ENCODE peak calls at places on chromosomes 13 and 19, in nine cellular contexts. L, A, B, M, H, K, Z, V and U are unnamed samples.

GRCh38 chr19:16660763-16661479 is at the start of gene TMEM38A:
- DNase-seq in L (no peak), A (peak), B (no peak), M (no peak), H (peak), K (peak), Z (peak), V (peak), U (peak)

GRCh38 chr19:47151627-47152026 is 21.0 kb downstream of the SAE1 start:
- DNase-seq in L (no peak), A (no peak), B (no peak), M (no peak), H (no peak), K (no peak), Z (no peak), V (no peak), U (no peak)

GRCh38 chr13:40490086-40490723 is 176.2 kb downstream of the FOXO1 start:
- DNase-seq in L (no peak), A (peak), B (no peak), M (no peak), H (no peak), K (no peak), Z (peak), V (no peak), U (no peak)

GRCh38 chr13:66795636-66796035 is 434.5 kb downstream of the PCDH9 start:
- DNase-seq in L (no peak), A (peak), B (no peak), M (no peak), H (no peak), K (no peak), Z (no peak), V (no peak), U (no peak)

GRCh38 chr19:13329766-13330165 is 176.5 kb downstream of the CACNA1A start:
- DNase-seq in L (no peak), A (no peak), B (no peak), M (no peak), H (no peak), K (no peak), Z (no peak), V (no peak), U (no peak)

GRCh38 chr19:51375504-51376221 is 3.2 kb upstream of the NKG7 start:
- DNase-seq in L (no peak), A (no peak), B (no peak), M (no peak), H (no peak), K (no peak), Z (no peak), V (no peak), U (no peak)

GRCh38 chr13:36051082-36051481 is 80.1 kb downstream of the DCLK1 start:
- DNase-seq in L (no peak), A (no peak), B (peak), M (no peak), H (no peak), K (no peak), Z (no peak), V (no peak), U (no peak)

GRCh38 chr13:94056362-94056990 is 423.0 kb downstream of the DCT start:
- DNase-seq in L (peak), A (peak), B (no peak), M (no peak), H (no peak), K (no peak), Z (no peak), V (no peak), U (no peak)

GRCh38 chr13:42327725-42328124 is 55.8 kb downstream of the AKAP11 start:
- DNase-seq in L (no peak), A (no peak), B (no peak), M (no peak), H (no peak), K (no peak), Z (no peak), V (no peak), U (no peak)

GRCh38 chr13:75432045-75432444 is 49.9 kb downstream of the TBC1D4 start:
- DNase-seq in L (no peak), A (peak), B (no peak), M (no peak), H (no peak), K (no peak), Z (no peak), V (no peak), U (no peak)

GRCh38 chr13:43273362-43273761 is 250.0 kb downstream of the DNAJC15 start:
- DNase-seq in L (peak), A (peak), B (peak), M (no peak), H (no peak), K (no peak), Z (no peak), V (no peak), U (no peak)

GRCh38 chr19:1150333-1151036 is 23.6 kb downstream of the SBNO2 start:
- DNase-seq in L (no peak), A (no peak), B (no peak), M (no peak), H (no peak), K (no peak), Z (no peak), V (no peak), U (no peak)

GRCh38 chr13:48527955-48528354 is 4.9 kb downstream of the RCBTB2 start:
- DNase-seq in L (no peak), A (peak), B (no peak), M (no peak), H (no peak), K (no peak), Z (no peak), V (no peak), U (no peak)

GRCh38 chr19:40184273-40184672 is 7.0 kb upstream of the MAP3K10 start:
- DNase-seq in L (no peak), A (no peak), B (no peak), M (no peak), H (no peak), K (no peak), Z (no peak), V (no peak), U (no peak)

GRCh38 chr19:18416778-18417249 is 2.4 kb upstream of the SSBP4 start:
- DNase-seq in L (peak), A (peak), B (peak), M (peak), H (peak), K (peak), Z (peak), V (peak), U (peak)

GRCh38 chr19:45428385-45429231 is 4.9 kb upstream of the ERCC1 start:
- DNase-seq in L (peak), A (peak), B (no peak), M (no peak), H (no peak), K (no peak), Z (no peak), V (peak), U (peak)

GRCh38 chr19:12956446-12957388 is at the start of gene GADD45GIP1:
- DNase-seq in L (peak), A (peak), B (no peak), M (peak), H (peak), K (peak), Z (peak), V (peak), U (peak)

GRCh38 chr13:107124129-107124718 is 556.3 kb upstream of the ARGLU1 start:
- DNase-seq in L (peak), A (peak), B (no peak), M (no peak), H (no peak), K (no peak), Z (no peak), V (peak), U (no peak)

GRCh38 chr13:52644108-52644507 is 1.9 kb downstream of the HNRNPA1L2 start:
- DNase-seq in L (peak), A (peak), B (no peak), M (no peak), H (no peak), K (no peak), Z (no peak), V (no peak), U (no peak)

GRCh38 chr13:79874396-79875360 is 393.7 kb downstream of the NDFIP2 start:
- DNase-seq in L (peak), A (no peak), B (no peak), M (no peak), H (no peak), K (no peak), Z (no peak), V (no peak), U (no peak)

GRCh38 chr13:26460652-26461051 is 96.8 kb upstream of the WASF3 start:
- DNase-seq in L (no peak), A (no peak), B (peak), M (no peak), H (no peak), K (no peak), Z (no peak), V (no peak), U (no peak)

GRCh38 chr19:1076951-1077350 is 10.0 kb downstream of the ARHGAP45 start:
- DNase-seq in L (no peak), A (no peak), B (no peak), M (no peak), H (peak), K (peak), Z (peak), V (no peak), U (peak)

GRCh38 chr13:75636339-75637095 is 387 bp downstream of the LMO7 start:
- DNase-seq in L (peak), A (peak), B (no peak), M (no peak), H (peak), K (no peak), Z (peak), V (peak), U (peak)

GRCh38 chr13:114064516-114065140 is 67.8 kb downstream of the RASA3 start:
- DNase-seq in L (peak), A (no peak), B (no peak), M (peak), H (no peak), K (peak), Z (no peak), V (peak), U (no peak)

GRCh38 chr13:51832471-51833152 is 12.4 kb downstream of the TMEM272 start:
- DNase-seq in L (peak), A (peak), B (no peak), M (no peak), H (peak), K (no peak), Z (peak), V (peak), U (peak)

GRCh38 chr13:78177306-78177705 is 258.7 kb upstream of the EDNRB start:
- DNase-seq in L (no peak), A (no peak), B (no peak), M (no peak), H (no peak), K (no peak), Z (no peak), V (no peak), U (no peak)

GRCh38 chr19:39407394-39407643 is 672 bp downstream of the ZFP36 start:
- DNase-seq in L (no peak), A (no peak), B (no peak), M (no peak), H (no peak), K (no peak), Z (no peak), V (no peak), U (no peak)

GRCh38 chr13:106796280-106797047 is 228.5 kb upstream of the ARGLU1 start:
- DNase-seq in L (no peak), A (no peak), B (no peak), M (no peak), H (no peak), K (no peak), Z (no peak), V (peak), U (no peak)

GRCh38 chr13:112576191-112576590 is 11.8 kb downstream of the TUBGCP3 start:
- DNase-seq in L (no peak), A (no peak), B (no peak), M (no peak), H (no peak), K (no peak), Z (no peak), V (no peak), U (no peak)

GRCh38 chr19:33639034-33639681 is 17.4 kb downstream of the CHST8 start:
- DNase-seq in L (no peak), A (peak), B (no peak), M (no peak), H (no peak), K (no peak), Z (no peak), V (no peak), U (no peak)

GRCh38 chr13:93769607-93770006 is 543.0 kb downstream of the GPC6 start:
- DNase-seq in L (no peak), A (no peak), B (no peak), M (no peak), H (no peak), K (no peak), Z (no peak), V (no peak), U (no peak)